ENCODE peak calls at places on chromosomes 5 and 9, in nine cellular contexts. One of them, this sample, is unnamed.

GRCh38 chr5:77935516-77936364 is 159.6 kb upstream of the TBCA start:
- DNase-seq in CD8-positive, alpha-beta T cell: no peak
- DNase-seq in neuronal stem cell: no peak
- DNase-seq in upper lobe of right lung: no peak
- DNase-seq in thyroid gland: no peak
- DNase-seq in brain microvascular endothelial cell: no peak
- DNase-seq in kidney: no peak
- DNase-seq in prostate gland: no peak
- DNase-seq in lung: no peak
- DNase-seq in this sample: peak; percentile 61

GRCh38 chr5:151585970-151586369 is 5.2 kb downstream of the FAT2 start:
- DNase-seq in prostate gland: peak; percentile 87
- DNase-seq in thyroid gland: no peak
- DNase-seq in lung: no peak
- DNase-seq in brain microvascular endothelial cell: no peak
- DNase-seq in upper lobe of right lung: no peak
- DNase-seq in neuronal stem cell: no peak
- DNase-seq in CD8-positive, alpha-beta T cell: no peak
- DNase-seq in kidney: no peak
- DNase-seq in this sample: no peak

GRCh38 chr5:128111818-128112448 is 28.4 kb downstream of the SLC12A2 start:
- DNase-seq in CD8-positive, alpha-beta T cell: no peak
- DNase-seq in neuronal stem cell: no peak
- DNase-seq in kidney: no peak
- DNase-seq in prostate gland: no peak
- DNase-seq in upper lobe of right lung: no peak
- DNase-seq in thyroid gland: no peak
- DNase-seq in lung: no peak
- DNase-seq in brain microvascular endothelial cell: peak; percentile 59
- DNase-seq in this sample: no peak

GRCh38 chr5:142636093-142636492 is 49.8 kb downstream of the FGF1 start:
- DNase-seq in CD8-positive, alpha-beta T cell: no peak
- DNase-seq in lung: no peak
- DNase-seq in kidney: no peak
- DNase-seq in brain microvascular endothelial cell: no peak
- DNase-seq in thyroid gland: no peak
- DNase-seq in upper lobe of right lung: no peak
- DNase-seq in neuronal stem cell: no peak
- DNase-seq in prostate gland: no peak
- DNase-seq in this sample: no peak

GRCh38 chr5:172005708-172006377 is 595 bp downstream of the FBXW11 start:
- DNase-seq in lung: peak; percentile 34
- DNase-seq in brain microvascular endothelial cell: peak; percentile 13
- DNase-seq in thyroid gland: peak; percentile 22
- DNase-seq in neuronal stem cell: peak; percentile 37
- DNase-seq in CD8-positive, alpha-beta T cell: peak; percentile 3
- DNase-seq in upper lobe of right lung: peak; percentile 71
- DNase-seq in kidney: peak; percentile 83
- DNase-seq in prostate gland: peak; percentile 20
- DNase-seq in this sample: peak; percentile 17

GRCh38 chr9:115216873-115217272 is 98.9 kb upstream of the TNC start:
- DNase-seq in neuronal stem cell: no peak
- DNase-seq in CD8-positive, alpha-beta T cell: no peak
- DNase-seq in upper lobe of right lung: no peak
- DNase-seq in brain microvascular endothelial cell: no peak
- DNase-seq in lung: no peak
- DNase-seq in kidney: no peak
- DNase-seq in prostate gland: no peak
- DNase-seq in thyroid gland: no peak
- DNase-seq in this sample: no peak

GRCh38 chr9:18979367-18979766 is 53.6 kb downstream of the SAXO1 start:
- DNase-seq in upper lobe of right lung: no peak
- DNase-seq in neuronal stem cell: no peak
- DNase-seq in thyroid gland: no peak
- DNase-seq in prostate gland: no peak
- DNase-seq in kidney: no peak
- DNase-seq in lung: no peak
- DNase-seq in brain microvascular endothelial cell: peak; percentile 55
- DNase-seq in CD8-positive, alpha-beta T cell: no peak
- DNase-seq in this sample: no peak

GRCh38 chr9:116687762-116688160 is 656 bp downstream of the TRIM32 start:
- DNase-seq in brain microvascular endothelial cell: no peak
- DNase-seq in CD8-positive, alpha-beta T cell: no peak
- DNase-seq in kidney: no peak
- DNase-seq in lung: no peak
- DNase-seq in prostate gland: no peak
- DNase-seq in upper lobe of right lung: no peak
- DNase-seq in thyroid gland: peak; percentile 2
- DNase-seq in neuronal stem cell: no peak
- DNase-seq in this sample: no peak

GRCh38 chr9:21432640-21433425 is 7.4 kb upstream of the IFNA1 start:
- DNase-seq in prostate gland: no peak
- DNase-seq in upper lobe of right lung: no peak
- DNase-seq in brain microvascular endothelial cell: no peak
- DNase-seq in neuronal stem cell: no peak
- DNase-seq in kidney: no peak
- DNase-seq in thyroid gland: no peak
- DNase-seq in lung: no peak
- DNase-seq in CD8-positive, alpha-beta T cell: no peak
- DNase-seq in this sample: no peak

GRCh38 chr5:40775846-40776657 is 20.3 kb upstream of the TTC33 start:
- DNase-seq in prostate gland: no peak
- DNase-seq in neuronal stem cell: no peak
- DNase-seq in lung: no peak
- DNase-seq in brain microvascular endothelial cell: no peak
- DNase-seq in CD8-positive, alpha-beta T cell: no peak
- DNase-seq in kidney: no peak
- DNase-seq in thyroid gland: no peak
- DNase-seq in upper lobe of right lung: no peak
- DNase-seq in this sample: no peak

GRCh38 chr9:86945868-86946711 is 1.2 kb downstream of the GAS1 start:
- DNase-seq in brain microvascular endothelial cell: peak; percentile 46
- DNase-seq in lung: peak; percentile 49
- DNase-seq in prostate gland: peak; percentile 68
- DNase-seq in thyroid gland: peak; percentile 71
- DNase-seq in CD8-positive, alpha-beta T cell: peak; percentile 47
- DNase-seq in kidney: peak; percentile 91
- DNase-seq in upper lobe of right lung: peak; percentile 81
- DNase-seq in neuronal stem cell: no peak
- DNase-seq in this sample: peak; percentile 68
- H3K4me3 ChIP-seq in brain microvascular endothelial cell: peak overlapping the region; percentile 74
- H3K4me3 ChIP-seq in lung: peak overlapping the region; percentile 81
- H3K4me3 ChIP-seq in prostate gland: peak overlapping the region; percentile 71
- H3K4me3 ChIP-seq in thyroid gland: peak overlapping the region; percentile 63
- H3K4me3 ChIP-seq in CD8-positive, alpha-beta T cell: peak overlapping the region; percentile 63
- H3K4me3 ChIP-seq in kidney: peak overlapping the region; percentile 73
- H3K4me3 ChIP-seq in upper lobe of right lung: peak overlapping the region; percentile 79
- H3K4me3 ChIP-seq in neuronal stem cell: peak overlapping the region; percentile 65
- H3K4me3 ChIP-seq in this sample: no peak overlapping the region

GRCh38 chr5:178266581-178266980 is 34.0 kb upstream of the PHYKPL start:
- DNase-seq in prostate gland: no peak
- DNase-seq in thyroid gland: no peak
- DNase-seq in brain microvascular endothelial cell: no peak
- DNase-seq in CD8-positive, alpha-beta T cell: no peak
- DNase-seq in upper lobe of right lung: no peak
- DNase-seq in kidney: peak; percentile 40
- DNase-seq in neuronal stem cell: no peak
- DNase-seq in lung: no peak
- DNase-seq in this sample: no peak

GRCh38 chr5:178265746-178266145 is 33.1 kb upstream of the PHYKPL start:
- DNase-seq in lung: no peak
- DNase-seq in brain microvascular endothelial cell: no peak
- DNase-seq in prostate gland: no peak
- DNase-seq in thyroid gland: no peak
- DNase-seq in upper lobe of right lung: no peak
- DNase-seq in kidney: peak; percentile 47
- DNase-seq in neuronal stem cell: no peak
- DNase-seq in CD8-positive, alpha-beta T cell: no peak
- DNase-seq in this sample: no peak

GRCh38 chr5:178267876-178268275 is 35.3 kb upstream of the PHYKPL start:
- DNase-seq in brain microvascular endothelial cell: no peak
- DNase-seq in thyroid gland: no peak
- DNase-seq in kidney: peak; percentile 34
- DNase-seq in upper lobe of right lung: no peak
- DNase-seq in CD8-positive, alpha-beta T cell: no peak
- DNase-seq in prostate gland: no peak
- DNase-seq in neuronal stem cell: no peak
- DNase-seq in lung: no peak
- DNase-seq in this sample: no peak

GRCh38 chr5:178269499-178269898 is 36.9 kb upstream of the PHYKPL start:
- DNase-seq in thyroid gland: no peak
- DNase-seq in kidney: no peak
- DNase-seq in prostate gland: no peak
- DNase-seq in CD8-positive, alpha-beta T cell: no peak
- DNase-seq in upper lobe of right lung: no peak
- DNase-seq in neuronal stem cell: no peak
- DNase-seq in brain microvascular endothelial cell: no peak
- DNase-seq in lung: no peak
- DNase-seq in this sample: no peak

DNA sequence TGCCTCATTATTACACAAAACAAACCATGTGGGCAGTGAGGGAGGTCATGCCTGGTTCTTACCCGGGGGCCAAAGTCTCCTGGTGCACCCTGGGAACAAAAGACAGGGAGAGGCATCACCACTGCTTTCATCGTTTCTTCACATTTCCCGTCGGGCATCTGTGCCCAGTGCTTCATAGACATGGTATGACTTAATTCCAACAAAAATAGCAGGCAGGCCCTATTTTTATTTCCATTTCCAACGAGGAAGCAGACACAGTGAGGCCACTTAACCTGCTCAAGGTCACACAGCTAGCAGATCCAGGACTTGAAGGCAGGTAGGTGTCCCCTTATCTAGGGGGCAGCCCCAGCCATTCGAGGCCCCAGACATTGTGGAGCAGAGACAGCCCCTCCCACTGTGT is 34.6 kb upstream of the PHYKPL start:
- DNase-seq in lung: no peak
- DNase-seq in upper lobe of right lung: no peak
- DNase-seq in thyroid gland: no peak
- DNase-seq in brain microvascular endothelial cell: no peak
- DNase-seq in neuronal stem cell: no peak
- DNase-seq in kidney: peak; percentile 22
- DNase-seq in CD8-positive, alpha-beta T cell: no peak
- DNase-seq in prostate gland: no peak
- DNase-seq in this sample: no peak
- H3K27ac ChIP-seq in lung: no peak overlapping the region
- H3K27ac ChIP-seq in upper lobe of right lung: no peak overlapping the region
- H3K27ac ChIP-seq in thyroid gland: no peak overlapping the region
- H3K27ac ChIP-seq in brain microvascular endothelial cell: no peak overlapping the region
- H3K27ac ChIP-seq in neuronal stem cell: no peak overlapping the region
- H3K27ac ChIP-seq in kidney: no peak overlapping the region
- H3K27ac ChIP-seq in CD8-positive, alpha-beta T cell: no peak overlapping the region
- H3K27ac ChIP-seq in prostate gland: no peak overlapping the region
- H3K27ac ChIP-seq in this sample: no peak overlapping the region

DNA sequence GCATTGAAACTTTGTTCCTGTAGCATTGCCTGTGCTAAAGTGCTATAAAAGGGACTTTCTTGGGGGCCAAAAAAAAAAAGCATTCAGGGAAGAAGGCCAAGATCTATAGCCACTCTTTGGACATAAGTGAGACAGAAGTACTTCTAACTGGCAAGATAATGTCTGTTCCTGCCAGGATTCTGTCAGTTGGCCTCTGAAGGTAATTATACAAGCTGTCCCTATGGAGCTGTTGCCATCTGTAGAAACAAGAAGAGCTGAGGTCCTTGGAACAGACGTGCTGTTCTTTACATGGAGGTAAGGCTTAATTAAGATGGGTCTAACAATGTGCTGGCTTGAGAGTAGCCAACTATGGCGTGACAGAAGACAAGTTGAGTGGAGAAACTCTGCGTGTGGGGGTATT is 9.7 kb downstream of the KIF20A start:
- DNase-seq in kidney: no peak
- DNase-seq in CD8-positive, alpha-beta T cell: no peak
- DNase-seq in thyroid gland: no peak
- DNase-seq in lung: no peak
- DNase-seq in neuronal stem cell: no peak
- DNase-seq in upper lobe of right lung: no peak
- DNase-seq in prostate gland: no peak
- DNase-seq in brain microvascular endothelial cell: no peak
- DNase-seq in this sample: no peak
- H3K36me3 ChIP-seq in kidney: peaks cover 34% of the 10 kb centered on the region
- H3K36me3 ChIP-seq in CD8-positive, alpha-beta T cell: peaks cover 21% of the 10 kb centered on the region
- H3K36me3 ChIP-seq in thyroid gland: peaks cover 53% of the 10 kb centered on the region
- H3K36me3 ChIP-seq in lung: peaks cover 40% of the 10 kb centered on the region
- H3K36me3 ChIP-seq in neuronal stem cell: peaks cover 51% of the 10 kb centered on the region
- H3K36me3 ChIP-seq in upper lobe of right lung: peaks cover 69% of the 10 kb centered on the region
- H3K36me3 ChIP-seq in prostate gland: no peaks in the 10 kb centered on the region
- H3K36me3 ChIP-seq in brain microvascular endothelial cell: peaks cover 52% of the 10 kb centered on the region
- H3K36me3 ChIP-seq in this sample: peaks cover 71% of the 10 kb centered on the region

GRCh38 chr5:115419794-115420585 is 123.5 kb upstream of the CCDC112 start:
- DNase-seq in prostate gland: no peak
- DNase-seq in lung: peak; percentile 45
- DNase-seq in brain microvascular endothelial cell: peak; percentile 85
- DNase-seq in upper lobe of right lung: no peak
- DNase-seq in thyroid gland: no peak
- DNase-seq in CD8-positive, alpha-beta T cell: no peak
- DNase-seq in kidney: no peak
- DNase-seq in neuronal stem cell: no peak
- DNase-seq in this sample: no peak
- H3K4me3 ChIP-seq in prostate gland: no peak overlapping the region
- H3K4me3 ChIP-seq in lung: no peak overlapping the region
- H3K4me3 ChIP-seq in brain microvascular endothelial cell: no peak overlapping the region
- H3K4me3 ChIP-seq in upper lobe of right lung: no peak overlapping the region
- H3K4me3 ChIP-seq in thyroid gland: no peak overlapping the region
- H3K4me3 ChIP-seq in CD8-positive, alpha-beta T cell: no peak overlapping the region
- H3K4me3 ChIP-seq in kidney: no peak overlapping the region
- H3K4me3 ChIP-seq in neuronal stem cell: no peak overlapping the region
- H3K4me3 ChIP-seq in this sample: no peak overlapping the region

This sample was measured in CD4-positive, CD25-positive, alpha-beta regulatory T cell.